ENCODE peak calls at places on chromosomes 16 and 17, in five cellular contexts. Y, K, W, S and U are unnamed samples. For H3K27me3 and H3K9me3, the result is how much of the 10 kb centered on the place peaks cover.

GRCh38 chr17:58315281-58315711 is 13.3 kb downstream of the TSPOAP1 start:
- DNase-seq in W (peak), Y (no peak), K (peak), S (no peak), U (no peak)

GRCh38 chr17:42989146-42989545 is 8.8 kb downstream of the RUNDC1 start:
- DNase-seq in K (no peak), S (no peak), Y (no peak), W (no peak), U (no peak)

GRCh38 chr16:51816929-51817328 is 665.9 kb upstream of the SALL1 start:
- DNase-seq in S (no peak), Y (no peak), K (no peak), W (no peak), U (no peak)

GRCh38 chr16:1048442-1049112 is 24.0 kb upstream of the SSTR5 start:
- DNase-seq in Y (peak), K (no peak), S (no peak), W (no peak), U (peak)

GRCh38 chr17:73924488-73925186 is 278.8 kb upstream of the RPL38 start:
- DNase-seq in K (no peak), Y (peak), W (no peak), S (no peak), U (no peak)

GRCh38 chr17:55069983-55070529 is 101.5 kb downstream of the STXBP4 start:
- DNase-seq in Y (peak), S (no peak), W (no peak), K (no peak), U (no peak)

GRCh38 chr16:28974007-28974436 is 556 bp upstream of the SPNS1 start:
- DNase-seq in K (no peak), Y (peak), S (no peak), W (peak), U (peak)

GRCh38 chr17:76811834-76812233 is 56.4 kb upstream of the MGAT5B start:
- DNase-seq in W (no peak), K (no peak), S (no peak), Y (no peak), U (no peak)

GRCh38 chr17:42835732-42836131 is 2.5 kb downstream of the PSME3 start:
- DNase-seq in K (no peak), Y (no peak), W (no peak), S (no peak), U (no peak)

GRCh38 chr17:68539536-68540469 is 27.6 kb downstream of the PRKAR1A start:
- DNase-seq in S (no peak), K (no peak), Y (no peak), W (no peak), U (no peak)

GRCh38 chr17:45241315-45242011 is 19.8 kb downstream of the FMNL1 start:
- DNase-seq in S (no peak), Y (no peak), W (no peak), K (no peak), U (no peak)

GRCh38 chr17:28053044-28053670 is 10.7 kb downstream of the NLK start:
- DNase-seq in W (no peak), S (no peak), K (no peak), Y (no peak), U (no peak)

GRCh38 chr16:27515874-27516353 is 33.8 kb downstream of the GTF3C1 start:
- DNase-seq in Y (peak), K (no peak), W (peak), S (no peak), U (peak)

GRCh38 chr16:84759061-84759460 is 59.3 kb downstream of the USP10 start:
- DNase-seq in W (no peak), K (no peak), S (peak), Y (no peak), U (no peak)

GRCh38 chr17:18959845-18960240 is 7.9 kb downstream of the SLC5A10 start:
- DNase-seq in Y (no peak), K (no peak), S (no peak), W (no peak), U (peak)

GRCh38 chr17:68509151-68510057 is 2.8 kb upstream of the PRKAR1A start:
- DNase-seq in S (no peak), W (no peak), K (no peak), Y (peak), U (peak)

GRCh38 chr17:5391678-5392077 is 27.8 kb downstream of the NUP88 start:
- DNase-seq in Y (no peak), S (no peak), W (no peak), K (no peak), U (no peak)

GRCh38 chr16:86528061-86528929 is 18.0 kb downstream of the FOXF1 start:
- DNase-seq in K (no peak), Y (no peak), S (no peak), W (no peak), U (no peak)

GRCh38 chr17:3534881-3535252 is 22.7 kb downstream of the TRPV3 start:
- DNase-seq in W (no peak), K (no peak), S (no peak), Y (peak), U (no peak)

GRCh38 chr16:87723224-87723619 is 42.6 kb downstream of the KLHDC4 start:
- DNase-seq in Y (peak), S (no peak), W (no peak), K (no peak), U (peak)

GRCh38 chr16:87119168-87119567 is 198.0 kb downstream of the C16orf95 start:
- DNase-seq in W (no peak), K (no peak), Y (no peak), S (no peak), U (no peak)

GRCh38 chr17:38873646-38874380 is 4.0 kb downstream of the LASP1 start:
- DNase-seq in Y (no peak), W (no peak), S (no peak), K (no peak), U (no peak)

GRCh38 chr17:75817571-75817970 is 26.6 kb downstream of the UNC13D start:
- DNase-seq in W (no peak), S (no peak), Y (no peak), K (no peak), U (no peak)

GRCh38 chr17:35023538-35023937 is 40.0 kb downstream of the RFFL start:
- DNase-seq in W (no peak), Y (no peak), K (no peak), S (no peak), U (no peak)

GRCh38 chr17:34464812-34465211 is 101.8 kb upstream of the CCL1 start:
- DNase-seq in Y (no peak), W (no peak), K (no peak), S (no peak), U (no peak)

GRCh38 chr16:66751992-66752322 is 548 bp upstream of the DYNC1LI2 start:
- DNase-seq in W (no peak), S (no peak), K (no peak), Y (no peak), U (no peak)

GRCh38 chr16:77660311-77660710 is 62.0 kb upstream of the NUDT7 start:
- DNase-seq in K (no peak), S (no peak), W (no peak), Y (peak), U (peak)

GRCh38 chr17:3865166-3865565 is 19.1 kb upstream of the NCBP3 start:
- DNase-seq in S (no peak), Y (no peak), K (no peak), W (peak), U (no peak)

GRCh38 chr17:2707721-2708584 is 3.6 kb downstream of the CLUH start:
- DNase-seq in Y (no peak), W (no peak), S (no peak), K (peak), U (peak)

GRCh38 chr17:42683407-42684031 is 1.2 kb downstream of the CNTNAP1 start:
- DNase-seq in W (no peak), K (peak), S (no peak), Y (no peak), U (no peak)

GRCh38 chr17:1865252-1866037 is 35.6 kb downstream of the RPA1 start:
- DNase-seq in W (no peak), K (no peak), Y (peak), S (peak), U (peak)

GRCh38 chr16:27859020-27859419 is 204.5 kb downstream of the GSG1L start:
- DNase-seq in S (no peak), Y (peak), K (no peak), W (no peak), U (peak)

GRCh38 chr17:4956493-4957061 is 5.7 kb downstream of the ENO3 start:
- DNase-seq in K (no peak), W (no peak), S (no peak), Y (no peak), U (no peak)

GRCh38 chr16:27625050-27625697 is 75.2 kb downstream of the KATNIP start:
- DNase-seq in K (no peak), Y (no peak), W (no peak), S (no peak), U (no peak)

GRCh38 chr17:43392397-43392796 is 6.4 kb upstream of the ARL4D start:
- DNase-seq in Y (no peak), W (no peak), K (no peak), S (no peak), U (no peak)

GRCh38 chr16:84629580-84629979 is 11.7 kb upstream of the COTL1 start:
- DNase-seq in K (no peak), W (no peak), S (no peak), Y (no peak), U (no peak)

GRCh38 chr17:32596666-32597065 is 109.9 kb downstream of the CDK5R1 start:
- DNase-seq in Y (no peak), K (no peak), W (no peak), S (no peak), U (peak)

GRCh38 chr16:63613701-63614100 is 1508.2 kb downstream of the CDH11 start:
- DNase-seq in K (no peak), S (no peak), Y (no peak), W (no peak), U (no peak)

GRCh38 chr17:59329558-59330313 is 1.7 kb upstream of the YPEL2 start:
- DNase-seq in K (peak), W (peak), S (peak), Y (peak), U (peak)

DNA sequence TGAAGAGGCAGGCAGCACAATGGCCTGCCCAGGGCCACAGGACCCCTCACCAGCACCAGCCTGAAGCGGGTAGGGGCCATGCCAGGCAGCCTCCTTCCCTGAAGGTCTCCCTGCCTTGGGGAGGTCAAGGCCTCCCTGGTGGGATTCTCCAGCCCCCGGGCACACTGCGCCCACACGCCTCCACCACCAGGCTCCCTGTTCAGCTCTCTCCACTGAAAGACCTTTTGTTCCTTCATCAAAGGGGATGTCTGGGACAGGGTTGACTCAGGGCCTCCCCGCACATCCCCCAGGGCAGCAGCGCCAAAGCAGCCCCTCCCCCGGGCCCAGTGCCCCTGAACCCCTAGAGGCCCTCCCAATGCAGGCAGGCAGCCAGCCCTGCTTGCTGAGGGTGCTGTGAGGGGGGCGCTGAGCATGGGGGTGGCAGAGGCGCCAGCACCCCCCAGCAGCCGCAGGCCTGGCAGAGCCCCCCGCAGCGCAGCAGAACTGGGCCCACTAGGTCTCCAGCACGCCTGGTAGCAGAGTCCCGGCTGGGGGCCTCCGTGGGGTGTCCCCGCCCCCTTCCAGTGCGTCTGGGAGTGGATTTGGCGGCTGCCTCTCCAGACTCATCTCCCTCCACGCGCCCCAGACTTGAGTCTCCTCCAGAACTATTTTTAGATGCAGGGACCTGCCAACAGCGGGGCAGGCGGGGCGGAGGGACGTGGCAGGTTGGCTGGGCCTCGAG is 13.1 kb downstream of the BCAR1 start:
- DNase-seq in W (no peak), K (peak), Y (peak), S (no peak), U (peak)
- H3K27ac ChIP-seq in W (peak), K (peak), Y (peak), S (no peak), U (peak)

GRCh38 chr16:22005746-22006145 is 2.2 kb upstream of the MOSMO start:
- DNase-seq in K (no peak), S (no peak), W (no peak), Y (no peak), U (no peak)
- H3K27me3 ChIP-seq in K (under half), S (under half), W (under half), Y (under half), U (under half)

GRCh38 chr17:9908649-9909042 is 3.6 kb upstream of the RCVRN start:
- DNase-seq in K (no peak), W (no peak), Y (no peak), S (no peak), U (no peak)
- H3K9me3 ChIP-seq in K (under half), W (under half), Y (under half), S (under half), U (under half)

GRCh38 chr17:65600518-65600917 is 39.1 kb upstream of the AXIN2 start:
- DNase-seq in K (no peak), W (no peak), S (no peak), Y (no peak), U (no peak)
- H3K27ac ChIP-seq in K (no peak), W (no peak), S (no peak), Y (no peak), U (no peak)

DNA sequence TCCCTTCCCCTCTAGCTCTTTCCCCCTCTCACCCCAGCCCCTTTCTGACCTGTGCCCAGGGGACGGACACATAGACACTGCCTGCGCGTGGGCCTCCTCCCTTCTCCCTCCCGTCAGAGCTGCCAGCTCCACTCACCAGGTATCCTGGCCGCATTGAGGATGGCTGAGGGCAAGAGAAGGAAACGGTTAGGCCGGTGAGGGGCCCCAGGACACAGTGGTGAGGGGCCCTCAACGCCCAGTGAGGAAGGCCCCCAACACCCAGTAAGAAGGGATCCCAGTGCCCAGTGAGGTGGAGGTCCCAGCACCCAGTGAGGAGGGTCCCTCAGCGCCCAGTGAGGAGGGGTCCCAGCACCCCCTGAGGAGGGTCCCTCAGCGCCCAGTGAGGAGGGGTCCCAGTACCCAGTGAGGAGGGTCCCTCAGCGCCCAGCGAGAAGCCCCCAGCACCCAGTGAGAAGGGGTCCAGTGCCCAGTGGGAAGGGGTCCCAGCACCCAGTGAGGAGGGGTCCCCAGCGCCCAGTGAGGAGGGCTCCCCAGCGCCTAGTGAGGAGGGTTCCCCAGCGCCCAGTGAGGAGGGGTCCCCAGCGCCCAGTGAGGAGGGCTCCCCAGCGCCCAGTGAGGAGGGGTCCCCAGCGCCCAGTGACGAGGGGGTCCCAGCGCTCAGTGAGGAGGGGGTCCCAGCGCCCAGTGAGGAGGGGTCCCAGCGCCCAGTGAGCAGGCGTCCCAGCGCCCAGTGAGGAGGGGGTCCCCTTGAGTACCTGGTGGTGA is 1.1 kb downstream of the PRSS22 start:
- DNase-seq in Y (no peak), K (peak), S (no peak), W (no peak), U (no peak)
- H3K27me3 ChIP-seq in Y (under half), K (under half), S (under half), W (under half), U (under half)

GRCh38 chr16:80408014-80408413 is 132.8 kb upstream of the DYNLRB2 start:
- DNase-seq in S (no peak), Y (no peak), K (no peak), W (no peak), U (no peak)
- H3K9me3 ChIP-seq in S (under half), Y (under half), K (under half), W (under half), U (under half)

GRCh38 chr16:13099822-13100221 is 198.4 kb downstream of the SHISA9 start:
- DNase-seq in Y (no peak), K (no peak), S (no peak), W (no peak), U (no peak)
- H3K27ac ChIP-seq in Y (no peak), K (no peak), S (no peak), W (no peak), U (no peak)